ENCODE peak calls at places on chromosomes 1 and 21, in nine cellular contexts. L is H54, H is transverse colon, D is sigmoid colon, F is breast epithelium, U is K562, W is IMR-90, N is A549, A is uterus. B is an unnamed sample.

GRCh38 chr1:109247401-109248365 is 1.7 kb upstream of the CELSR2 start:
- DNase-seq in D (peak; percentile 44), N (no peak), L (no peak), H (no peak), W (no peak), A (no peak), U (no peak), F (no peak), B (no peak)

GRCh38 chr1:186738896-186739295 is 58.7 kb upstream of the PTGS2 start:
- DNase-seq in H (no peak), F (no peak), N (no peak), W (no peak), D (no peak), A (no peak), U (no peak), L (no peak), B (no peak)

GRCh38 chr21:25331286-25331685 is 276.0 kb downstream of the MRPL39 start:
- DNase-seq in W (no peak), F (no peak), N (no peak), D (no peak), U (no peak), L (no peak), A (no peak), H (no peak), B (no peak)

GRCh38 chr1:22835920-22836319 is 125.3 kb downstream of the EPHB2 start:
- DNase-seq in U (no peak), L (no peak), H (no peak), N (no peak), W (no peak), D (no peak), A (no peak), F (no peak), B (no peak)

GRCh38 chr1:190453550-190453949 is 24.1 kb downstream of the BRINP3 start:
- DNase-seq in U (no peak), N (peak; percentile 29), W (peak; percentile 5), D (no peak), H (no peak), F (no peak), L (no peak), A (no peak), B (no peak)

GRCh38 chr1:32983039-32983438 is 18.4 kb upstream of the RNF19B start:
- DNase-seq in F (no peak), N (no peak), A (no peak), H (no peak), D (no peak), W (no peak), L (no peak), U (no peak), B (no peak)

GRCh38 chr1:155003766-155004351 is 1.3 kb downstream of the ZBTB7B start:
- DNase-seq in F (no peak), H (peak; percentile 78), A (peak; percentile 77), L (peak; percentile 72), W (peak; percentile 38), N (peak; percentile 85), U (peak; percentile 75), D (peak; percentile 92), B (peak; percentile 67)

GRCh38 chr1:47758341-47759237 is 238.6 kb downstream of the TRABD2B start:
- DNase-seq in L (no peak), D (peak; percentile 41), N (peak; percentile 2), W (no peak), A (no peak), F (peak; percentile 42), U (no peak), H (no peak), B (no peak)

GRCh38 chr1:112866151-112866550 is 89.8 kb downstream of the SLC16A1 start:
- DNase-seq in U (no peak), L (peak; percentile 47), F (no peak), W (peak; percentile 82), N (peak; percentile 52), A (no peak), D (no peak), H (no peak), B (no peak)

GRCh38 chr1:4121293-4121684 is 221.2 kb upstream of the C1orf174 start:
- DNase-seq in D (peak; percentile 6), A (no peak), F (peak; percentile 5), N (no peak), U (no peak), L (no peak), H (no peak), W (no peak), B (no peak)

GRCh38 chr1:25612421-25612820 is 4.2 kb upstream of the MAN1C1 start:
- DNase-seq in W (no peak), U (no peak), N (no peak), A (no peak), F (no peak), L (no peak), D (no peak), H (no peak), B (no peak)

GRCh38 chr1:157106813-157107189 is 7.2 kb upstream of the ETV3L start:
- DNase-seq in N (no peak), L (no peak), U (no peak), W (no peak), A (no peak), H (no peak), D (peak; percentile 11), F (no peak), B (no peak)

GRCh38 chr1:211643324-211644212 is 31.9 kb downstream of the NEK2 start:
- DNase-seq in A (no peak), H (peak; percentile 77), N (peak; percentile 39), U (peak; percentile 62), D (no peak), L (peak; percentile 53), W (no peak), F (peak; percentile 78), B (no peak)

GRCh38 chr1:237258871-237259270 is 216.9 kb downstream of the RYR2 start:
- DNase-seq in F (no peak), N (no peak), U (no peak), A (peak; percentile 32), L (no peak), W (no peak), D (peak; percentile 75), H (peak; percentile 14), B (no peak)

GRCh38 chr1:191585095-191585494 is 573.2 kb upstream of the RGS18 start:
- DNase-seq in U (no peak), N (no peak), D (no peak), W (no peak), F (no peak), H (no peak), L (no peak), A (no peak), B (peak; percentile 45)

GRCh38 chr21:46150491-46151121 is 4.8 kb downstream of the FTCD start:
- DNase-seq in H (peak; percentile 6), F (peak; percentile 45), U (no peak), N (no peak), D (peak; percentile 59), A (no peak), W (no peak), L (no peak), B (no peak)

GRCh38 chr1:210251680-210252490 is 19.3 kb downstream of the SERTAD4 start:
- DNase-seq in N (no peak), U (no peak), W (no peak), D (no peak), F (no peak), A (no peak), H (peak; percentile 44), L (no peak), B (no peak)
- TF ChIP-seq POLR2A in N (no peak), U (no peak), W (no peak), D (no peak), F (no peak), A (no peak), H (no peak), L (no peak), B (no peak)

GRCh38 chr1:161020573-161021167 is at the start of gene F11R:
- DNase-seq in A (peak; percentile 24), N (peak; percentile 49), L (no peak), W (no peak), D (no peak), H (peak; percentile 75), F (no peak), U (peak; percentile 94), B (peak; percentile 89)
- TF ChIP-seq POLR2A in A (peak; percentile 38), N (no peak), L (no peak), W (no peak), D (no peak), H (peak; percentile 89), F (peak; percentile 41), U (peak; percentile 90), B (peak; percentile 81)

DNA sequence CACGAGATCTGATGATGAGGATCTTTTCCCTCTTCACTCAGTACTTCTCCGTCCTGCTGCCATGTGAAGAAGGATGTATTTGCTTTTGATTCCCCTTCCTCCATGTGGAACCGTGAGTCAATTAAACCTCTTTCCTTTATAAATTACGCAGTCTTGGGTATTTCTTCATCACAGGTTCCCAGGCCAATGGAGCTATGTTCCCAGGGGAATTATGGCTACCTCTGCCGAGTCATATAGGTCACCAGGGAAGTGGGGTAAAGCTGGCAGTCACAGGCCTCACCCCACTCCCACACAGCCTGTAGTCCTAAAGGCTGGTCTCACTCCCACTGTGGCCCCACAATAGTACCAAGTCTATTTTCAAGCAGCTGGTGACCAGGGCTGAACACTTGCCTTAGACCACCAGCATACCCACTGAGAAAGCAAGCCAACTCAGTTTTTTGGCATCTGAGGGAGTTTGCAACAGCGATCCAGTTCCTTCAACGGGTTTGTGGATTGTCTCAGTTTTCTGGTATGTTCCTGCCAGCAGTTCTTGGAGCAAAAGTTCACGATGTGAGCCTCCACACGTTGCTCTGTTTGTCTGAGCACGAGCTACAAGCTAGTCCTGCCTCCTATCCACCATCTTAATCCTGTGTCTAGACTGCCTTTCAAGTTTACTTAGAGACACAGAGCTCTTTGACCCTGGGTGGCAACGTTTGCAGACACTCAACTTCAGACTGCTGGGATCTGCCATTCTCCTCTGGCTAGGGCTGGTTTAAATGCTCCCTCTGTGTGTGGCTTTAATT is 104.5 kb downstream of the CENPF start:
- DNase-seq in A (no peak), U (no peak), H (no peak), L (no peak), W (peak; percentile 77), D (no peak), F (no peak), N (no peak), B (no peak)
- TF ChIP-seq POLR2A in A (no peak), U (no peak), H (no peak), L (no peak), W (no peak), D (no peak), F (no peak), N (no peak), B (no peak)

GRCh38 chr1:212791261-212791675 is 309 bp downstream of the NSL1 start:
- DNase-seq in A (no peak), D (no peak), F (no peak), U (peak; percentile 67), N (peak; percentile 81), L (peak; percentile 73), H (no peak), W (peak; percentile 65), B (no peak)

GRCh38 chr1:212791676-212792395 is at the start of the genes NSL1 and TATDN3:
- DNase-seq in F (peak; percentile 89), W (peak; percentile 92), A (peak; percentile 82), L (peak; percentile 70), U (peak; percentile 82), H (peak; percentile 94), N (peak; percentile 94), D (peak; percentile 94), B (peak; percentile 96)

GRCh38 chr1:212792396-212792908 is 758 bp downstream of the TATDN3 start:
- DNase-seq in F (no peak), L (no peak), W (no peak), D (no peak), N (no peak), A (no peak), H (no peak), U (no peak), B (peak; percentile 44)

GRCh38 chr1:212797681-212798080 is 6.0 kb downstream of the TATDN3 start:
- DNase-seq in A (no peak), L (no peak), N (no peak), H (no peak), F (no peak), U (peak; percentile 0), W (peak; percentile 21), D (no peak), B (no peak)

GRCh38 chr1:212794561-212795014 is 2.9 kb downstream of the TATDN3 start:
- DNase-seq in U (no peak), L (no peak), H (no peak), D (no peak), W (no peak), A (no peak), F (no peak), N (no peak), B (peak; percentile 7)
- TF ChIP-seq POLR2A in U (no peak), L (no peak), H (peak; percentile 25), D (no peak), W (no peak), A (no peak), F (no peak), N (no peak), B (no peak)